ENCODE peak calls at places on chromosomes 12 and 14, in five cellular contexts. U is left ventricle myocardium inferior, X is body of pancreas, C is omental fat pad, J is lower leg skin. T is an unnamed sample.

GRCh38 chr14:71554959-71555612 is 377.1 kb upstream of the RGS6 start:
- DNase-seq in C (no peak), U (no peak), J (no peak), X (no peak), T (no peak)

GRCh38 chr14:31340297-31341063 is 79.9 kb downstream of the HEATR5A start:
- DNase-seq in U (no peak), X (no peak), C (no peak), J (no peak), T (no peak)

GRCh38 chr12:110670161-110670701 is 18.7 kb downstream of the HVCN1 start:
- DNase-seq in C (no peak), J (no peak), X (no peak), U (no peak), T (no peak)

GRCh38 chr14:92694807-92695206 is 53.6 kb downstream of the LGMN start:
- DNase-seq in X (no peak), U (no peak), C (no peak), J (no peak), T (no peak)

GRCh38 chr14:91173221-91173670 is 59.4 kb downstream of the DGLUCY start:
- DNase-seq in X (peak), C (peak), U (peak), J (peak), T (peak)

GRCh38 chr14:95455246-95455645 is 61.2 kb downstream of the SYNE3 start:
- DNase-seq in J (no peak), U (no peak), X (no peak), C (no peak), T (no peak)

GRCh38 chr14:71855399-71856036 is 76.7 kb upstream of the RGS6 start:
- DNase-seq in X (peak), J (peak), C (peak), U (peak), T (peak)

GRCh38 chr14:81751198-81751597 is 217.5 kb upstream of the SEL1L start:
- DNase-seq in J (no peak), U (peak), X (no peak), C (no peak), T (no peak)

GRCh38 chr12:89306827-89307498 is 45.3 kb downstream of the DUSP6 start:
- DNase-seq in X (no peak), C (no peak), U (no peak), J (no peak), T (no peak)

GRCh38 chr14:31286456-31287293 is 79.1 kb upstream of the HECTD1 start:
- DNase-seq in C (no peak), U (no peak), X (peak), J (no peak), T (no peak)

GRCh38 chr12:75955251-75955650 is 76.3 kb downstream of the PHLDA1 start:
- DNase-seq in U (no peak), C (no peak), X (no peak), J (no peak), T (no peak)

GRCh38 chr14:29853272-29853671 is 74.4 kb downstream of the PRKD1 start:
- DNase-seq in J (no peak), C (no peak), X (no peak), U (no peak), T (no peak)

GRCh38 chr14:103561381-103562134 is 899 bp downstream of the BAG5 start:
- DNase-seq in C (no peak), U (peak), X (no peak), J (peak), T (no peak)

GRCh38 chr14:33587761-33588160 is 363.1 kb downstream of the EGLN3 start:
- DNase-seq in U (no peak), J (no peak), C (no peak), X (no peak), T (no peak)

GRCh38 chr12:108560321-108560721 is 652 bp downstream of the SART3 start:
- DNase-seq in C (no peak), J (no peak), U (no peak), X (no peak), T (no peak)

GRCh38 chr14:102085503-102085902 is 1.3 kb downstream of the HSP90AA1 start:
- DNase-seq in J (no peak), U (no peak), X (no peak), C (no peak), T (no peak)

GRCh38 chr12:74598819-74599218 is 61.2 kb downstream of the ATXN7L3B start:
- DNase-seq in J (no peak), U (no peak), X (no peak), C (no peak), T (no peak)

GRCh38 chr12:131636940-131637750 is 73.7 kb upstream of the SFSWAP start:
- DNase-seq in C (no peak), U (no peak), X (no peak), J (no peak), T (no peak)

GRCh38 chr12:42031847-42032564 is 112.7 kb downstream of the GXYLT1 start:
- DNase-seq in X (no peak), J (no peak), U (no peak), C (no peak), T (no peak)

GRCh38 chr12:42027537-42027936 is 117.1 kb downstream of the GXYLT1 start:
- DNase-seq in U (no peak), C (no peak), J (no peak), X (no peak), T (no peak)

GRCh38 chr12:42030588-42030987 is 114.1 kb downstream of the GXYLT1 start:
- DNase-seq in X (no peak), U (no peak), C (no peak), J (no peak), T (no peak)
- TF ChIP-seq CTCF in X (no peak), U (no peak), C (no peak), J (no peak), T (no peak)

DNA sequence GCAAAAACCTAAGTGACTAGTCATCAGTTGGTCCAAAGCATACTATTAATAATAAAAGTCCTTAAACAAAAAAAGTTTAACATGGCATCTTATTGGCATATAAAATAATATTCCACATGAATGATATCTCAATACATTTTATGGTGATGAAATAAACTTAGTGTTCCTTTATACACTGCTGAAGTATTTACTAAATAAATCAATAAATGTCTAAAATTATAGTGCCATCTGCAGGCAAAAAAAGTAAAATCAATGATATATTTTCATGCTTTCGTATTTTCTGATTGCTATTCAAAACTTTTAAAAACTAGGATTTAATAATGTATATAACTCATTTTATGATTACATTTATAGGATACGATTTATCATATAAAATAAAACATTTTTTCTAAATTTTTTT is 30.5 kb downstream of the PUS7L start:
- DNase-seq in U (no peak), C (no peak), J (no peak), X (no peak), T (no peak)
- TF ChIP-seq CTCF in U (peak), C (no peak), J (no peak), X (no peak), T (no peak)

GRCh38 chr14:68789002-68789797 is 3.7 kb downstream of the ZFP36L1 start:
- DNase-seq in C (no peak), U (peak), J (peak), X (peak), T (peak)
- TF ChIP-seq CTCF in C (no peak), U (peak), J (no peak), X (peak), T (no peak)

DNA sequence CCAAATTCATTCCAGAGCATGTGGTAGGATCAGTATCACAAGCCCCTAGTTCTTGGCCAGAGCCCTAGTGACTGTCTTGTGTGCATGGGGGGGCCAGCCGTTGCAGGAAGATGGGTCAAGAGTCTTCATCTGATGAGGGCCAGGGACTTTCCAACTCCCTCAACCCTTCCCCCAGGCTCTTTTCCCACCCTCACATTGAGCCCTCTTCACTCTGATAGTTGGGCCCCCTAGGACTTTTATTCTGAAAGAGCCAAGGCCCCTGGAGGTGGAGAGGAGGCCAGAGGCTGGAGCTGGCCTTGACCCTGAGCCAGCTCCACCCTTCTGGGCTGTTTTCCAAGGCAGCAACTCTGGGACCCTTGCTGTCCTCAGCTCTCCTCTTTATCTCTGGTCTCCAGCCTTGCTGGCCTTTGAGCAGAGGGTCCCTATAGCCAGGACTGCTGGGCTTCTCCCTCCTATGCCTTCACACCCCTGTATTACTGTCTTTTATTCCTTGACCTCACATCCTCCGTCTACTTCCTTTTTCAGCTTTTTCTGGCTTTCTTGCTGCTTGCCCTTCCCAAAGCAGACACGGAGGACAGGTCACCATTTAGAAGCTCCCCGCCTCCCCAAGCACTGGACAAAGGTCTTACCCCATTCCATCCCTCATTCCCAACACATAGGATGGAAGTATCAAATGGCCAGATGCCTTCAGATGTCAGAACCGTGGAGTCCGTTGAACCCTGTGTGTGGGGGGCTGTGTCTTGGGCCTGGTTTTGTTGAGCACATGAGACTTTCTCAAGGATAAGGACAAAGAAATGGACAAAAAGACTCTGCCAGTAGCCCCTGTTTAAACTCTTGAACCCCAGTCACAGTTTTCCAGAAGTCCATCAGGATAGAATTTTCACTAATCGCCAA is 5.6 kb downstream of the RBP5 start:
- DNase-seq in C (peak), X (no peak), U (peak), J (no peak), T (no peak)
- TF ChIP-seq CTCF in C (no peak), X (no peak), U (no peak), J (no peak), T (no peak)

GRCh38 chr14:104973215-104974145 is 4.7 kb downstream of the AHNAK2 start:
- DNase-seq in C (no peak), U (peak), X (peak), J (peak), T (no peak)

GRCh38 chr14:104974146-104974541 is 4.0 kb downstream of the AHNAK2 start:
- DNase-seq in X (no peak), J (no peak), U (peak), C (no peak), T (no peak)

GRCh38 chr14:104971447-104972240 is 6.5 kb downstream of the AHNAK2 start:
- DNase-seq in U (peak), X (no peak), J (no peak), C (no peak), T (no peak)

GRCh38 chr14:104970231-104971068 is 7.7 kb downstream of the AHNAK2 start:
- DNase-seq in U (peak), X (no peak), J (peak), C (no peak), T (no peak)

DNA sequence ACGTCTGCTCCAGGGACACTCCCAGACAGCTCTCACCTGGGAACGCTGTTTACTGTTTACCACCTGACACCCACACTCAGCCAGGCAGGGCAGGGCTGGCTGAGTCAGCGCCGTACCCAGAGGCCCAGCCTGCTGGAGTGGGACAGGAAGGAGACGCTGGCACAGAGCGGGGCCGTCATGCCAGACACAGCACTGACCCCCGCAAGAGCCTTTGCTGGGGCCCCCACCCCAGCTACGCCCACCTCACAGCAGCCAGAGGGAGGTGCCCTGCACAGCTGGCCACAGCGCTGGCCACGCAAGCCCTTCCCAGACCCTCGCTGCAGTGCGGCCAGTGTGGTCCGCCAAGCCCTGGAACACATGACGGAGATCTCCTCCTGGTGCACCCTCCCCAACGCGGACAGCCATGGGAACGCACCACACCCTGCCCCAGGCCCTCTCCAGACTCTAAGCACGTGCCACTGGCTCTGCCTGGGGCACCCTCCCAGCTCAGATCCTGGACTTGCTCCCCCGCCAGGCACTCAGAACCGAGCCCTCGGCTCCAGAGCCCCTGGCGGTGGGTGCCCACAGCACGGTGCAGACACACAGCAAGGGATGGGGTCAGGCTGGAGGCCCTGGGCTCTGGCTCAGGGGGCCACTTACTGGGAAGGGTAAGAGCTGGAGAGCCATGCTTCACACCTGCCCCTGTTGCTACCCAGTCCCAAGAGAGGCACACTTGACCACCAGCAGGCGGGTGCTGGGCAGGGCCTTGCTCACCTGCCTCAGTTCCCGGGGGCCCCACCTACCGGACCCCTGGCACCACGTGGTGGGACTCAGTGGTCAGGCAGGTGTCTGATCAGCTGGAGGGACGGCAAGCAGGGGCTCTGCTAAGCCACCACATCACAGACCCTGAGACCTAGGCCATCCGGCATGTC is 5.6 kb downstream of the AHNAK2 start:
- DNase-seq in U (peak), X (peak), C (no peak), J (peak), T (no peak)
- TF ChIP-seq CTCF in U (no peak), X (no peak), C (no peak), J (no peak), T (no peak)

DNA sequence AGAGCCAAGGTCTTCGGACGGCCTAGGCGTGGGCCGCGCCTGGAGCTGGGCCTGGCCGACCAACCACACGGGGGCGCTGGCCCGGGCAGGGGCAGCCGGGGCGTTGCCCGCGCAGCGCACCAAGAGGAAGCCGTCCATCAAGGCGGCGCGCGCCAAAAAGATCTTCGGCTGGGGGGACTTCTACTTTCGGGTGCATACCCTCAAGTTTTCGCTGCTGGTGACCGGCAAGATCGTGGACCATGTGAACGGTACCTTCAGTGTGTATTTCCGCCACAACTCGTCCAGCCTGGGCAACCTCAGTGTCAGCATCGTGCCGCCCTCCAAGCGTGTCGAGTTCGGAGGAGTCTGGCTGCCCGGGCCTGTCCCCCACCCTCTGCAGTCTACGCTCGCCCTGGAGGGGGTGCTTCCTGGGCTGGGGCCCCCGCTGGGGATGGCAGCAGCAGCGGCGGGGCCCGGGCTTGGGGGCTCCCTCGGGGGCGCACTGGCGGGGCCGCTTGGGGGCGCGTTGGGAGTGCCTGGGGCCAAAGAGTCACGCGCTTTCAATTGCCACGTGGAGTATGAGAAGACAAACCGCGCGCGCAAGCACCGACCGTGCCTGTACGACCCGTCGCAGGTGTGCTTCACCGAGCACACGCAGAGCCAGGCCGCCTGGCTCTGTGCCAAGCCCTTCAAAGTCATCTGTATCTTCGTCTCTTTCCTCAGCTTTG is 4.4 kb upstream of the SHMT2 start:
- DNase-seq in X (peak), C (no peak), J (no peak), U (peak), T (peak)
- TF ChIP-seq CTCF in X (peak), C (no peak), J (no peak), U (peak), T (no peak)

GRCh38 chr14:51239813-51240803 is at the start of gene TMX1:
- DNase-seq in U (peak), J (peak), C (peak), X (peak), T (peak)
- TF ChIP-seq CTCF in U (peak), J (no peak), C (no peak), X (no peak), T (no peak)

DNA sequence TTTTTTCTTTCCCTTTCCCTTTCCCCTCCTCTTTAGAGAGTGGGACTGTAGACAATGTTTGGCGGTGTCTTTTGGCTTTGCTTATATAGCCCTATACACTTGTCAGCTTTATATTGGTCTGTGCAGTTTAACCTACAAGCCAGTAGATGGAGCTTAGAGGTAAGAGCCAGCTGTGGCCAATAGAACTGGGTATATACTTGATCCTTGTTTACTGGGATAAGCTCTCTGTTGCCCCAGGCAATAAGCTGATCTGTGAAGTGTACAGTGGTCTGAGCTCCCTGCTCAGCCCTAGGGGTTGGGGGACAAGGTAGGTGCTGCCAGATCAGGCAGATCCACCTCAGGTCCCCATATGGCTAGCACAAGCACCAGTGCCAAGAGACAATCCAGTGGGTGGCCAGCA is 434.1 kb downstream of the NOVA1 start:
- DNase-seq in C (no peak), X (no peak), J (no peak), U (no peak), T (no peak)
- TF ChIP-seq CTCF in C (no peak), X (peak), J (no peak), U (peak), T (no peak)

T was measured in activated B cell treated with CpG ODN at 0.5 μM for 24 hours.